ENCODE peak calls at places on chromosomes 3 and 15, in five cellular contexts. T is adrenal gland, B is A549, W is breast epithelium, C is IMR-90. N is an unnamed sample.

GRCh38 chr3:107240183-107241091 is 136.8 kb upstream of the CCDC54 start:
- DNase-seq in T (peak), W (peak), C (peak), B (peak), N (peak)

GRCh38 chr15:50463423-50464358 is 39.5 kb downstream of the USP8 start:
- DNase-seq in C (peak), B (no peak), T (no peak), W (no peak), N (peak)

GRCh38 chr15:47542312-47543094 is 174.8 kb upstream of the SEMA6D start:
- DNase-seq in C (no peak), T (no peak), B (no peak), W (no peak), N (no peak)

GRCh38 chr15:87672309-87672897 is 584.1 kb downstream of the NTRK3 start:
- DNase-seq in W (no peak), T (peak), C (peak), B (peak), N (peak)

GRCh38 chr15:70935631-70936030 is 43.0 kb downstream of the LRRC49 start:
- DNase-seq in B (no peak), W (no peak), T (no peak), C (no peak), N (no peak)

GRCh38 chr15:88805031-88805780 is 2.0 kb downstream of the ACAN start:
- DNase-seq in T (no peak), W (no peak), C (no peak), B (no peak), N (no peak)

GRCh38 chr15:32935139-32935538 is 217.3 kb downstream of the GREM1 start:
- DNase-seq in B (no peak), T (no peak), C (no peak), W (no peak), N (no peak)

GRCh38 chr15:95326689-95327525 is 1003.6 kb upstream of the NR2F2 start:
- DNase-seq in T (peak), C (no peak), W (no peak), B (no peak), N (peak)

GRCh38 chr3:196463804-196464203 is 31.6 kb upstream of the UBXN7 start:
- DNase-seq in T (no peak), W (no peak), C (no peak), B (no peak), N (no peak)

GRCh38 chr15:88918738-88919137 is 5.6 kb upstream of the MFGE8 start:
- DNase-seq in C (peak), B (no peak), W (peak), T (peak), N (peak)

GRCh38 chr3:62371735-62372591 is 1.4 kb downstream of the FEZF2 start:
- DNase-seq in W (no peak), B (no peak), C (no peak), T (peak), N (no peak)
- H3K4me3 ChIP-seq in W (peak), B (no peak), C (no peak), T (no peak), N (no peak)

DNA sequence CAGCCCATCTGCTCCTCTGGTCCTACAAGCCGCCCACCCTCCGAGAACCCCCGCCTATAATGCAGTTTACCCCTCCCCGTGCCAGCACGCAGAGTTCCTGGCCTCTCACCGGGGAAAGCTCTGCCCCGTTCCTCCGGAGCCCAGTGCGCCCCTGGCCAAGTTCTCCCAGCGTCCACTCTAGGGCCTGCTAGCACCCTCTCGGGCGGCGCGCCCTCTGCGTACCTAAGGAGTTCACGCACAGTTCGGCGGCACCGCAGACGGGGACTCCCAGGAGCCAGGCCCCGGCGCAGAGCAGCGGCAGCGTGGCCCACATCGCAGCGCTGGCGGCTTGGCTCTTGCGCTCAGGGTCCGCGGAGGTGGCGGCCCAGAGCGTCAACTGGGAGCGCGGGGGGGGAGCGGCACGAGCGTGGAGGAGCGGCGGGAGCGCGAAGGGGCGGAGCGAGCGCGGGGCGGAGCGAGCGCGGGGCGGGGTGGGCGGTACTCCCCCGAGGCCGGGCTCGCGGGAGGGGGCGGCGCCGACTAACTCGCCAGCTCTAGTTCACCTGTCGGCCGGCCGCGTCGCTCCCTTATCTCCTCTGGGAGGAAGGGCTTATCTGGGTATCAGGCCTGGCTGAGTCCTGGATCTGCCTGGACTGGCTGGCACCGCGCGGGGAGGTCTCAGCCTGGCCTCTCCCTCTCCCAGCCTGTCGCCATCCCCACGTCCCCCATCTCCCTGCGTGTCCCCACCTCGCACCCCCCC is at the start of gene CTSH:
- DNase-seq in T (peak), B (peak), C (peak), W (no peak), N (peak)
- TF ChIP-seq POLR2A in T (peak), B (peak), C (no peak), W (no peak), N (no peak)

DNA sequence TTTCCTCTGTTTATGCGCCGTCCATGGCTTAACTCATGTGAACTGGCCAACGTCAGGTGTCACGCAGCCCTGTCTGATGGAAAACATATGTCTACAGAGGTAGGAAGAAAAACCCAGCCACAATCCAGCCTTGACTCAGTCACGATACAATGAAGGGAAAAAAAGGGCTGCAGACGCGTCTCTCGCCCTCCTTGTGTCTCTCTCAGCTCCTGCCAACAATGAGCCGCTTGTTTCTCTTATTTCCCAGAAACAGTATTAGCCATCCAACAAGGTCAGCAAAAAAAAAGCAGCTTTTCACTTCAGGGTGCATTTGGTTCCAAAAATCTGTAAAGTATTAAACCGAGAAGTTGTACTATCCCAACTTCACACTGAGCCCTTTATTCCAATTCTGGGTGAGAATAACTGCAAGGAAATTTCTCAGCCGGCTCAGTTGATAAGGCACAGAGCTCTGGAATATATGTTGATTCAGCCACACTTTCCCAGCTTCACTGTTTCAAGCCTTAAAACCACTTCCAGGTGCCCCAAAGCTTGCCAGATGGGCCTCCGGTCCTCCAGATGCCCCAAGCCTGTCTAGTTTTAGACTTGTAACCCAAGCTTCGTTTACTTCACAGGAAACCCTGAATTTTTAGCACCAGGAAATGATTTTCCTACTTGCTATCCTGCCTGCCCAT is 79.4 kb downstream of the TM4SF4 start:
- DNase-seq in T (peak), W (peak), B (no peak), C (peak), N (peak)
- H3K4me3 ChIP-seq in T (no peak), W (peak), B (no peak), C (no peak), N (no peak)

DNA sequence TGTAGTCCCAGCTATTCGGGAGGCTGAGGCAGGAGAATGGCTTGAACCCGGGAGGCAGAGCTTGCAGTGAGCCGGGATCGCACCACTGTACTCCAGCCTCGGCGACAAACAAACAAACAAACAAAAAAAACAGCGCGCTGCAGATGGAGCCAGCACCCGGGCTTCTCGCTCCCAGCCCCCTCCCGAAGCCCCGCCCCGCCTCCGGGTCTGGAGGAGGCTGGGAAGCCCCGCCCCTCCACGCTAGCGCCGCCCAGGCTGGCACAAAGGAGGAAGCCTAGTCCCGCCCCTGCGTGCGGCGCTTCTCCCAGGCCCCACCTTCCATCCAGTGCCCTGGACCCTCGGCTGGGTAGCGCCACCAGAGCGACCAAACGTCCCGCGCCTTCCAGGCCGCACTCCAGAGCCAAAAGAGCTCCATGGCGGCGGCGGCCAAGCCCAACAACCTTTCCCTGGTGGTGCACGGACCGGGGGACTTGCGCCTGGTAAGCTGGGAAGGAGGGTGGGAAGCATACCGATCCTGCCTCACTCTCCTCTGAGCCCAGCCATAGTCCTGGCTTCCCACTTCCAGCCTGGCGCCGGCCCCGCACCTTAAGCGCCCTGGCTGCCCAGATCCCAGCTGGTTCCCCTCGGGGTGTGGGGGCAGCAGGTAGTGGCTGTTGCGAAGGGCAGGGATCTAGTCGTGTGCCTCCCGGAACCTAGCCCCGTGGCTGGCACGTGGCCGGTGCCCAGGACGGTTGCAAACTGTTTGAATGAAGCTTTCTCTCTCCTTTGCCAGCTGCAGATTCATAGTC is at the start of gene SORD:
- DNase-seq in W (peak), C (peak), B (peak), T (peak), N (peak)
- TF ChIP-seq POLR2A in W (no peak), C (no peak), B (peak), T (peak), N (no peak)

DNA sequence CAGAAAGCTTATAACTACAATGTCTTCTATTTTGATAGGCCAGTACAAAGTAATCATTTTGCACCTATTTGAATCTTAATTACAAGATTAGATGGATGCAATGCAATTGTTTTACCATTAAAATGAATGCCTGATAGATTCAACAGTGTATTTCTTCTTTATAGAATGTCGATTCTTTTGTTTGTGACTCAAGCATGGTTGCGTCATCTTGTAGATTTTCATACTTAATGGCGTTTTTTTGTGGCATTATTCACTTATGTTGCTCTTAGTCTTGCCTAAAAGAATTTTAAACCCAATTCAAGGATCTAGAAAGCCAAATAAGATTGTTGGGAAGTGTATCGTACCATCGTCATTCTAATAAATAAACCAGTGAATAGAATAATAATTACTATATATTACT is 21.4 kb downstream of the ZBTB38 start:
- DNase-seq in T (no peak), W (no peak), B (no peak), C (peak), N (no peak)
- H3K4me3 ChIP-seq in T (no peak), W (no peak), B (no peak), C (no peak), N (no peak)